ENCODE peak calls at places on chromosomes 2 and 18, in five cellular contexts. V is HCT116, C is PC-3, S is A673, E is GM23248. B is an unnamed sample.

GRCh38 chr2:55732854-55733253 is 39.2 kb upstream of the PNPT1 start:
- DNase-seq in V (no peak), C (no peak), S (no peak), E (peak; percentile 46), B (no peak)

GRCh38 chr18:52572036-52572750 is 232.2 kb downstream of the DCC start:
- DNase-seq in V (no peak), C (no peak), S (no peak), E (no peak), B (no peak)

GRCh38 chr2:36655456-36655855 is 41.1 kb upstream of the VIT start:
- DNase-seq in V (no peak), C (no peak), S (peak; percentile 71), E (peak; percentile 92), B (no peak)

GRCh38 chr2:98704499-98705332 is 26.2 kb downstream of the MGAT4A start:
- DNase-seq in V (no peak), C (no peak), S (no peak), E (no peak), B (no peak)

GRCh38 chr2:63050916-63051794 is 525 bp downstream of the OTX1 start:
- DNase-seq in V (no peak), C (peak; percentile 11), S (no peak), E (peak; percentile 30), B (no peak)

GRCh38 chr2:86035371-86035882 is 70.3 kb downstream of the POLR1A start:
- DNase-seq in V (no peak), C (no peak), S (no peak), E (no peak), B (no peak)

GRCh38 chr18:44803019-44803650 is 122.4 kb downstream of the SETBP1 start:
- DNase-seq in V (no peak), C (no peak), S (no peak), E (peak; percentile 67), B (no peak)

GRCh38 chr18:68215931-68216330 is 499.0 kb downstream of the TMX3 start:
- DNase-seq in V (no peak), C (peak; percentile 91), S (no peak), E (peak; percentile 89), B (no peak)

GRCh38 chr2:170409164-170409535 is 231.2 kb downstream of the MYO3B start:
- DNase-seq in V (peak; percentile 68), C (peak; percentile 80), S (peak; percentile 82), E (peak; percentile 82), B (peak; percentile 74)

GRCh38 chr2:60302377-60303126 is 250.9 kb downstream of the BCL11A start:
- DNase-seq in V (no peak), C (no peak), S (no peak), E (no peak), B (no peak)

GRCh38 chr18:70322928-70323327 is 34.1 kb downstream of the SOCS6 start:
- DNase-seq in V (no peak), C (peak; percentile 31), S (peak; percentile 5), E (peak; percentile 52), B (no peak)

GRCh38 chr2:183079335-183079775 is 808 bp downstream of the DUSP19 start:
- DNase-seq in V (no peak), C (no peak), S (peak; percentile 20), E (peak; percentile 68), B (no peak)

GRCh38 chr2:239916205-239917127 is 108.7 kb downstream of the NDUFA10 start:
- DNase-seq in V (no peak), C (no peak), S (no peak), E (no peak), B (no peak)

GRCh38 chr2:230130668-230131364 is 62.1 kb upstream of the SLC16A14 start:
- DNase-seq in V (peak; percentile 42), C (no peak), S (no peak), E (peak; percentile 15), B (no peak)

GRCh38 chr2:217858519-217859466 is 144.0 kb downstream of the TNS1 start:
- DNase-seq in V (no peak), C (no peak), S (peak; percentile 84), E (peak; percentile 98), B (no peak)

GRCh38 chr2:102473020-102473419 is at the start of gene SLC9A4:
- DNase-seq in V (peak; percentile 48), C (peak; percentile 81), S (peak; percentile 41), E (peak; percentile 44), B (peak; percentile 45)

GRCh38 chr18:44708451-44709083 is 27.9 kb downstream of the SETBP1 start:
- DNase-seq in V (no peak), C (no peak), S (no peak), E (peak; percentile 67), B (no peak)

GRCh38 chr2:11398710-11399109 is 54.3 kb upstream of the ROCK2 start:
- DNase-seq in V (no peak), C (no peak), S (peak; percentile 30), E (no peak), B (no peak)

GRCh38 chr18:68840554-68841263 is 42.8 kb downstream of the CCDC102B start:
- DNase-seq in V (peak; percentile 23), C (peak; percentile 86), S (peak; percentile 92), E (peak; percentile 95), B (no peak)

GRCh38 chr2:240565267-240566202 is 2.7 kb upstream of the RNPEPL1 start:
- DNase-seq in V (peak; percentile 87), C (peak; percentile 76), S (peak; percentile 58), E (peak; percentile 86), B (peak; percentile 90)

GRCh38 chr2:176091329-176092258 is 927 bp upstream of the HOXD13 start:
- DNase-seq in V (no peak), C (no peak), S (no peak), E (no peak), B (no peak)

GRCh38 chr2:55051026-55051866 is 995 bp upstream of the RTN4 start:
- DNase-seq in V (peak; percentile 99), C (peak; percentile 99), S (peak; percentile 82), E (peak; percentile 99), B (no peak)

DNA sequence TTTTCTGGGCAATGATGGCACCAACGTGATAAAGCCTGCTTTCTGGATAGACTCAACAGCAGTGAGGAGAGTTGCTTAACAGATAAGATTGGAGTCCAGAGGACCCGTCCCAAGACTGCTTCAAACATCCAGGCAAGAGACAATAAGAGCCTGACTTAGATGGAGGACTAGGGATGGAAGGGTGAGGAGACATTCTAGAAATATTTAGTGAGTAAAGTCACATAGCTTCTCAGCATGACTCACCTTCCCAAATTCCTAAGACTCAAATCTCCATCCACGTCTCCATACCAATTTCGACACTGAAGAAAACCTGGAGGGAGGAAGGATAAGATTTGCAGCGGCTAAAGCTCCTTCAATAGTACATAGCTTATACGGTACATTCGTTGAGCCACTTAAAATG is 88.2 kb upstream of the KLF7 start:
- DNase-seq in V (no peak), C (peak; percentile 85), S (no peak), E (peak; percentile 96), B (no peak)
- H3K4me1 ChIP-seq in V (peaks cover 4% of the 10 kb centered on the region), C (peaks cover 85% of the 10 kb centered on the region), S (peaks cover 45% of the 10 kb centered on the region), E (peaks cover 93% of the 10 kb centered on the region), B (no peaks in the 10 kb centered on the region)

GRCh38 chr18:57803119-57803969 is at the start of gene ATP8B1:
- DNase-seq in V (peak; percentile 78), C (peak; percentile 96), S (peak; percentile 57), E (peak; percentile 81), B (no peak)
- H3K27ac ChIP-seq in V (peak within 1 kb of the TSS; percentile 84), C (peak within 1 kb of the TSS; percentile 72), S (peak within 1 kb of the TSS; percentile 60), E (no peak within 1 kb of the TSS), B (no peak within 1 kb of the TSS)

GRCh38 chr2:8587920-8588830 is 93.7 kb upstream of the ID2 start:
- DNase-seq in V (no peak), C (no peak), S (no peak), E (no peak), B (no peak)

GRCh38 chr2:8584174-8585066 is 97.4 kb upstream of the ID2 start:
- DNase-seq in V (no peak), C (no peak), S (no peak), E (no peak), B (no peak)

GRCh38 chr2:8588831-8589191 is 93.0 kb upstream of the ID2 start:
- DNase-seq in V (no peak), C (no peak), S (no peak), E (no peak), B (no peak)

GRCh38 chr2:8587251-8587791 is 94.5 kb upstream of the ID2 start:
- DNase-seq in V (no peak), C (no peak), S (no peak), E (no peak), B (no peak)

GRCh38 chr2:8586397-8587051 is 95.3 kb upstream of the ID2 start:
- DNase-seq in V (no peak), C (no peak), S (no peak), E (peak; percentile 36), B (no peak)
- H3K4me1 ChIP-seq in V (peaks cover 18% of the 10 kb centered on the region), C (peaks cover 15% of the 10 kb centered on the region), S (peaks cover 19% of the 10 kb centered on the region), E (no peaks in the 10 kb centered on the region), B (no peaks in the 10 kb centered on the region)

DNA sequence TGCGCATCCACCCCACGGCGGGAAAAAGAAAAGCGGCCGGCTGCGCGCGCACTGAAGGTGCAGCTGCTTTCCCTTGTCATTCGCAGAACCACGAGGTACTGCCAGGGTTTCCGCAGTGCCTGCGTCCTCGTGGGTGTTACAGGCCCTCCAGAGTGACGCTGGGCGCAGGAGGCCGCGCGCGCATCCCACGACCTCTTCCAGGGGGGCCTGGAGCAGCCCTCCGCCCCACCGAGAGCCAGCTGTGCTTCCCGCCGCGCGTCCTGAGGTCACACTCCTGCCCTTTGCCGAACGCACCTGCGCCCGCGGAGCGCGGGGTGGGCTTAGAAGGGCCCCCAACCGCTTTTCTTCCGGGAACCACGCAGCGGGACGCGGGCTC is 378 bp upstream of the IAH1 start:
- DNase-seq in V (no peak), C (no peak), S (peak; percentile 25), E (peak; percentile 58), B (peak; percentile 80)
- H3K27ac ChIP-seq in V (peak overlapping the region; percentile 88), C (no peak overlapping the region), S (peak overlapping the region; percentile 85), E (peak overlapping the region; percentile 90), B (peak overlapping the region; percentile 95)

DNA sequence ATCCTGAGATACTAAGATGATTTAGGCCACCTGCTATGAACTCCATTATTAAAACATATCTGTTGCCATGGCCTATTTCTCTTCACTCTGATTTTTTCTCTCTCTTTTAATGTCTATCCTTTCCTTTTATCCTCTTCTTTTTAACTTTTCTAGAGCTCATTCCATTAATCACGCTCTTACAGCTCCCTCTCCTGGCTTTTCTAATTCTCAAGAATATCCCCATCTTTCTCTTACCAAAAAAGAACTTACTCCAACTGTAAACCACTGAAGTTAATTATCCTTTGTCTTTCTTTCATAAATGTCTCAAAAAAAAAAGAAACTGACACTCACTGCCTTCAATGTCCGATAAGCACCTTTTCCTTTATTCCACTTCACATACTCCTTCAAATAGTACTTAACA is 7.9 kb downstream of the PPP3R1 start:
- DNase-seq in V (no peak), C (no peak), S (peak; percentile 26), E (peak; percentile 41), B (no peak)
- H3K4me1 ChIP-seq in V (no peaks in the 10 kb centered on the region), C (peaks cover 22% of the 10 kb centered on the region), S (peaks cover 39% of the 10 kb centered on the region), E (peaks cover 56% of the 10 kb centered on the region), B (peaks cover 82% of the 10 kb centered on the region)

GRCh38 chr2:168145011-168145410 is 102.4 kb downstream of the STK39 start:
- DNase-seq in V (no peak), C (no peak), S (no peak), E (no peak), B (no peak)
- H3K27ac ChIP-seq in V (no peak overlapping the region), C (no peak overlapping the region), S (no peak overlapping the region), E (no peak overlapping the region), B (no peak overlapping the region)